ENCODE peak calls at places on chromosomes 12 and 14, in four cellular contexts. F is activated T-cell treated with anti-CD3 and anti-CD28 coated beads for 1 hour; Z is stimulated activated CD8-positive, alpha-beta memory T cell treated with anti-CD3 and anti-CD28 coated beads, Interleukin-7, amount 100 ng/mL, for 4 hours; G is HS-5. W is an unnamed sample.

GRCh38 chr14:74501135-74501614 is 7.6 kb downstream of the ISCA2 start:
- DNase-seq in G (no peak), Z (no peak), F (no peak), W (peak)

GRCh38 chr14:105817971-105818711 is 291.8 kb downstream of the TMEM121 start:
- DNase-seq in Z (no peak), G (no peak), F (no peak), W (no peak)

GRCh38 chr12:93879476-93880376 is 202.6 kb downstream of the CRADD start:
- DNase-seq in G (peak), Z (no peak), F (no peak), W (peak)

GRCh38 chr14:85523624-85524023 is 6.3 kb upstream of the FLRT2 start:
- DNase-seq in G (no peak), F (no peak), Z (no peak), W (no peak)

GRCh38 chr12:82130763-82131162 is 227.4 kb downstream of the CCDC59 start:
- DNase-seq in G (no peak), Z (no peak), F (no peak), W (no peak)

GRCh38 chr14:37816135-37816534 is 220.7 kb downstream of the TTC6 start:
- DNase-seq in F (no peak), Z (no peak), G (no peak), W (no peak)

GRCh38 chr14:49581209-49581960 is 4.8 kb downstream of the RPS29 start:
- DNase-seq in F (no peak), G (no peak), Z (no peak), W (no peak)

GRCh38 chr12:116864371-116865160 is 16.7 kb downstream of the HRK start:
- DNase-seq in G (peak), F (no peak), Z (no peak), W (no peak)

GRCh38 chr12:68495666-68496065 is 115.0 kb upstream of the RAP1B start:
- DNase-seq in Z (no peak), F (no peak), G (no peak), W (no peak)

GRCh38 chr12:47193066-47193465 is 113.3 kb upstream of the AMIGO2 start:
- DNase-seq in G (no peak), F (no peak), Z (no peak), W (no peak)

GRCh38 chr12:4269279-4269991 is 4.1 kb upstream of the CCND2 start:
- DNase-seq in G (no peak), Z (peak), F (peak), W (no peak)

GRCh38 chr14:61256826-61257468 is 24.2 kb downstream of the TMEM30B start:
- DNase-seq in G (no peak), F (no peak), Z (no peak), W (no peak)

GRCh38 chr14:50344116-50344775 is 32.1 kb downstream of the DMAC2L start:
- DNase-seq in G (no peak), Z (peak), F (no peak), W (no peak)

GRCh38 chr12:87216436-87216835 is 812.8 kb downstream of the C12orf50 start:
- DNase-seq in G (no peak), F (no peak), Z (no peak), W (no peak)

GRCh38 chr12:80033457-80033856 is 65.9 kb upstream of the OTOGL start:
- DNase-seq in Z (no peak), G (peak), F (no peak), W (no peak)

GRCh38 chr12:52216107-52216506 is 16.9 kb upstream of the KRT7 start:
- DNase-seq in Z (no peak), F (no peak), G (no peak), W (no peak)

GRCh38 chr12:97557116-97557515 is 94.5 kb downstream of the RMST start:
- DNase-seq in G (no peak), F (no peak), Z (no peak), W (no peak)

GRCh38 chr12:114676142-114676741 is 7.7 kb downstream of the TBX3 start:
- DNase-seq in F (no peak), Z (no peak), G (no peak), W (no peak)

GRCh38 chr12:48925218-48925871 is at the start of gene FKBP11:
- DNase-seq in F (peak), Z (peak), G (no peak), W (peak)

GRCh38 chr14:79659995-79660975 is 551.0 kb downstream of the DIO2 start:
- DNase-seq in F (no peak), Z (no peak), G (no peak), W (no peak)

GRCh38 chr12:14913381-14913781 is 25.0 kb downstream of the ERP27 start:
- DNase-seq in G (no peak), F (no peak), Z (no peak), W (peak)